ENCODE peak calls at places on chromosomes 12 and 14, in five cellular contexts. D is left ventricle myocardium inferior, G is B cell, Y is gastrocnemius medialis, V is OCI-LY7. X is an unnamed sample.

GRCh38 chr12:7483343-7483742 is 20.2 kb downstream of the CD163 start:
- DNase-seq in D (no peak), G (no peak), Y (no peak), V (no peak), X (no peak)

GRCh38 chr12:90984114-90984513 is 20.7 kb downstream of the EPYC start:
- DNase-seq in D (no peak), V (no peak), G (no peak), Y (no peak), X (no peak)

GRCh38 chr14:36518586-36519430 is 1.2 kb downstream of the NKX2-1 start:
- DNase-seq in Y (no peak), G (peak; percentile 36), V (no peak), D (no peak), X (no peak)

GRCh38 chr12:98066251-98066650 is 449.1 kb upstream of the TMPO start:
- DNase-seq in V (no peak), Y (no peak), D (no peak), G (no peak), X (no peak)

GRCh38 chr12:111242190-111242589 is 126.7 kb downstream of the PHETA1 start:
- DNase-seq in G (no peak), D (no peak), Y (no peak), V (no peak), X (no peak)

GRCh38 chr14:94120667-94121335 is 8.6 kb downstream of the IFI27L2 start:
- DNase-seq in G (no peak), Y (no peak), D (no peak), V (no peak), X (no peak)

GRCh38 chr12:98352835-98353234 is 162.6 kb upstream of the TMPO start:
- DNase-seq in V (no peak), D (no peak), Y (no peak), G (no peak), X (no peak)

GRCh38 chr12:50934981-50935807 is 17.1 kb upstream of the HIGD1C start:
- DNase-seq in D (no peak), Y (no peak), G (no peak), V (no peak), X (no peak)

GRCh38 chr12:122848471-122849351 is 13.5 kb downstream of the HIP1R start:
- DNase-seq in Y (no peak), V (no peak), G (peak; percentile 44), D (peak; percentile 11), X (no peak)

GRCh38 chr12:57522887-57523705 is 472 bp downstream of the MBD6 start:
- DNase-seq in Y (peak; percentile 66), G (no peak), D (peak; percentile 67), V (peak; percentile 73), X (no peak)

GRCh38 chr12:77685112-77685511 is 145.6 kb upstream of the NAV3 start:
- DNase-seq in V (peak; percentile 55), G (no peak), D (no peak), Y (no peak), X (peak; percentile 20)

GRCh38 chr14:89252887-89253532 is 164.0 kb downstream of the FOXN3 start:
- DNase-seq in Y (peak; percentile 36), V (no peak), D (no peak), G (no peak), X (no peak)

GRCh38 chr12:98733667-98734350 is 88.7 kb downstream of the APAF1 start:
- DNase-seq in D (no peak), G (no peak), V (no peak), Y (no peak), X (no peak)

GRCh38 chr14:70919774-70920173 is 12.5 kb downstream of the PCNX1 start:
- DNase-seq in V (no peak), Y (no peak), G (no peak), D (no peak), X (peak; percentile 29)

GRCh38 chr14:59882957-59883356 is 12.4 kb upstream of the RTN1 start:
- DNase-seq in Y (no peak), G (no peak), D (no peak), V (peak; percentile 3), X (no peak)
- TF ChIP-seq CTCF in Y (no peak), G (peak; percentile 32), D (no peak), V (peak; percentile 62), X (peak; percentile 45)

GRCh38 chr14:25134184-25134583 is 84.2 kb upstream of the STXBP6 start:
- DNase-seq in D (no peak), Y (no peak), G (no peak), V (no peak), X (no peak)

GRCh38 chr14:25132734-25133422 is 82.9 kb upstream of the STXBP6 start:
- DNase-seq in D (peak; percentile 51), Y (peak; percentile 24), V (peak; percentile 62), G (peak; percentile 58), X (peak; percentile 62)

GRCh38 chr14:25136811-25137210 is 86.9 kb upstream of the STXBP6 start:
- DNase-seq in G (no peak), Y (no peak), D (no peak), V (no peak), X (no peak)

DNA sequence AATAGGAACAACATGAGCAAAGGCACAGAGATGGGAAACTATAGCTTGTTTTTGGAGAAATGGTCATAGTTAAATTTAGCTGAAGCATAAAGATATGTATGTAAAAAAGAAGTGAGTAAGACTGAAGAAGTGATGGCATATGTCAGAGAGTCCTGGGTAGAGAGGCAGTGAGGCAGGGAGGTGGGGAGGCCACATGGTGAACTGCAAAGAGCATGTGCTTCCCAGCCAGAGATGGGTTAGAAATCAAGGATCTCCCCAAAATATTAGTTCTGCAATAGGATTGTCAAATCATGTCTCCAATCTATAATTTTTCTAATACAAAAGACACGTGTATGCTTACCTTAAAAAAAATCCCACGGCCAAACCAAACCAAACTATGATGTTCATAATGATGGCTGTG is 82.1 kb upstream of the STXBP6 start:
- DNase-seq in G (no peak), V (no peak), Y (no peak), D (no peak), X (no peak)
- TF ChIP-seq CTCF in G (no peak), V (no peak), Y (no peak), D (no peak), X (no peak)

GRCh38 chr14:65720743-65721142 is 308.2 kb downstream of the FUT8 start:
- DNase-seq in D (no peak), V (no peak), G (no peak), Y (no peak), X (no peak)

GRCh38 chr14:65720171-65720570 is 307.6 kb downstream of the FUT8 start:
- DNase-seq in D (no peak), G (no peak), V (no peak), Y (no peak), X (no peak)

GRCh38 chr14:65723348-65723747 is 310.8 kb downstream of the FUT8 start:
- DNase-seq in G (no peak), D (no peak), V (peak; percentile 55), Y (no peak), X (no peak)

GRCh38 chr14:65718629-65719028 is 306.1 kb downstream of the FUT8 start:
- DNase-seq in D (no peak), G (no peak), Y (no peak), V (no peak), X (no peak)
- TF ChIP-seq CTCF in D (no peak), G (no peak), Y (no peak), V (no peak), X (no peak)

DNA sequence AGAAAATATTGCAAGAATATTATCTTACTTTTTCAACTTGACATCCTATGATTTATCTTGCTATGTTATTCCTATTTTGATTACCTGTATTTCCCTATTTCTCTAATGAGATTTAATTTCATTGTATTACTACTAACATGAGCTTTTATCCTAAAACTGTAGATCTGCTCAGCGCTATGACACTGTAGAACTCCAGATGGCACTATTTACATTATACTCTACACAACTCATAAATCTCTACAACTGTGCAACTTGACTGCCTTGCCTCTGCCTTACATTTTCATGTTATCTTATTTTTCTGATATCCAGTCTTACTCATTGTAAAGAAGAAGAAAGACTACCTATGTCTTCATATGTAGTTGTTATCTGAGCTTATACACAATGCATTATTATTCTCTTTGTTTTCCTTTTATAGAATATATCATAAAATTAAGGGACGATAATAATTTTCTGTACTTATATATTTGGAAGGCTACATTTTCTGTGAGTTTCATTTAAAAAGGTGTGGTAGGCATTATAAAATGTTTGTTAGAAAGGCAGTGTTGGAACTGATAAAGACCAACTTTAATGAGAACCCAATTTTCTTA is 24.1 kb downstream of the NUP37 start:
- DNase-seq in G (no peak), V (peak; percentile 42), D (no peak), Y (no peak), X (no peak)
- TF ChIP-seq CTCF in G (peak; percentile 47), V (peak; percentile 85), D (peak; percentile 40), Y (no peak), X (peak; percentile 36)

GRCh38 chr12:26058308-26058707 is 66.5 kb downstream of the BHLHE41 start:
- DNase-seq in G (no peak), V (peak; percentile 23), D (no peak), Y (no peak), X (peak; percentile 7)
- TF ChIP-seq CTCF in G (no peak), V (peak; percentile 77), D (no peak), Y (no peak), X (no peak)

GRCh38 chr14:101669629-101670028 is 91.9 kb upstream of the PPP2R5C start:
- DNase-seq in Y (no peak), D (no peak), G (no peak), V (no peak), X (no peak)

GRCh38 chr14:101666264-101666663 is 95.2 kb upstream of the PPP2R5C start:
- DNase-seq in Y (no peak), G (no peak), D (no peak), V (no peak), X (no peak)

DNA sequence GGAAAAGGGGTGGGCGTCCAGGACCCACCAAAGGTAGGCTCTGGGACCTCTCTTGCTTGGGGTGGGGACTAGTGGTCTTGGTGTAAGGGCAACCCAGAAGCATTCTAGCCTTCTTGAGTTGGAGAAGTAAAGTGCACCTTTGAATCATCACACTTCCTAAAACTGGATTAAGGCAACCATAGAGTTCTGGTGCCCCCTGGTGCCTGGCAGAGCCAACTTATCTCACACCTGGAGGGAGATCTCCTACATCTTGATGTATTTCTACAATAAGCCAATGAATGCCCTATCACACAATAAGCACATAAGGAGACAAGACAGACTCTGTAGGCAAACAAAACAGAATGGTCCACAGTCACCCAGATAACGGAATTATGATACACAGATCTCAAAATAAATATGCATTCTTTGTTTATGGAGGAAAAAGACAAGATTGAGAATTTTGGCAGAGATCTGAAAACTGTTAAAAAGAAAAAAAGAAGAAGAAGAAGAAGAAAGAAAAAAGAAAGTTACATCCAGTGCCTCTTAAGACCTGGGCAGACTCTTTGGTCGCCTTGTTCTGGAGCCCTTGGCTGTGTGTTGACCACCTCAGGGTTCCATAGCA is 95.9 kb upstream of the PPP2R5C start:
- DNase-seq in G (peak; percentile 33), D (no peak), V (peak; percentile 69), Y (no peak), X (peak; percentile 61)
- TF ChIP-seq CTCF in G (no peak), D (peak; percentile 41), V (peak; percentile 88), Y (no peak), X (peak; percentile 52)

DNA sequence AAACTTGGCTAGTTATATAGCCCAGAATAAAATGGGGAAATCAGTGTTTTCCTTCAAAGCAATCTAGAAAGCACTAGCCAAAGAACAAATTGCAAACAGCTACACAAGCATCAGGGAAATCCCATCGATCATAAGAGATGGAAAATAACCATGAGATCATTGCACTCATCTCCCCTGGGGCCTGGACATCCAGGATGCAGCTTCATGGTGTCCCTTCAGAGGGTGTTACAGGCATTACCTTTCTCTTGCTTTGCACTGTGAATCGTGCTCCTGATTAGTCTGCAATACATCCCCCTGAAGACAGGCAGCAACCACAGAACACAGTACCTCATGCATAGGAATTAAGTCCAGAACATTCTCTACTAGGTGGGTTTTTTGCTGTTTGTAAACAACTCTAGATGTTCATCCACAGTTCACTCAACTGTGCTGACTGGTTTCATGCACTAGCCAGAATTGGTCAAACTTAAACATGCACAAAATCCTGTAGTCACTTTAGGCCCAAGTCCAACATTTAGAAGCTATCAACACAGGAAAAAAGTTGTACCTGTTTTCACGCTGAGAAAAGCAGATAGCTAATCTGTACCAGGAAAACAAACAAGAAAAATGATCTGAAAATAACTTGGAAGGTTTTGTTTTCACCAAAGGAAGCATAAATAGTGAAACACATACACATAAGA is 120.1 kb downstream of the ZFP36L1 start:
- DNase-seq in D (no peak), Y (no peak), V (peak; percentile 37), G (no peak), X (no peak)
- TF ChIP-seq CTCF in D (peak; percentile 31), Y (no peak), V (no peak), G (no peak), X (no peak)

X was measured in activated CD8-positive, alpha-beta T cell treated with anti-CD3 and anti-CD28 coated beads for 36 hours.